ENCODE peak calls at places on chromosome 14, in four cellular contexts. C, Q, Z and U are unnamed samples.

GRCh38 chr14:90397401-90398314 is 829 bp downstream of the CALM1 start:
- DNase-seq in Z (peak), C (peak), Q (peak), U (no peak)

GRCh38 chr14:73619524-73619923 is 7.2 kb downstream of the ACOT6 start:
- DNase-seq in Q (no peak), C (no peak), Z (no peak), U (no peak)

GRCh38 chr14:67738740-67739504 is 37.2 kb downstream of the RDH12 start:
- DNase-seq in Z (peak), Q (no peak), C (no peak), U (no peak)

GRCh38 chr14:71384007-71384605 is 476.8 kb downstream of the PCNX1 start:
- DNase-seq in Z (no peak), C (no peak), Q (no peak), U (no peak)

GRCh38 chr14:33631021-33631420 is 319.9 kb downstream of the EGLN3 start:
- DNase-seq in Q (no peak), C (no peak), Z (no peak), U (no peak)

GRCh38 chr14:56844603-56845002 is 34.3 kb upstream of the OTX2 start:
- DNase-seq in Z (no peak), C (no peak), Q (no peak), U (no peak)

GRCh38 chr14:51071851-51072250 is 23.1 kb downstream of the TRIM9 start:
- DNase-seq in Q (no peak), C (no peak), Z (no peak), U (no peak)

GRCh38 chr14:67391266-67391665 is 20.7 kb downstream of the PLEK2 start:
- DNase-seq in Z (no peak), C (no peak), Q (no peak), U (no peak)

GRCh38 chr14:75928587-75929230 is 53.1 kb downstream of the TGFB3 start:
- DNase-seq in Q (no peak), C (no peak), Z (no peak), U (no peak)

GRCh38 chr14:104383088-104383805 is 196.3 kb upstream of the C14orf180 start:
- DNase-seq in Z (no peak), Q (no peak), C (peak), U (no peak)

GRCh38 chr14:99157246-99157645 is 114.8 kb downstream of the BCL11B start:
- DNase-seq in C (no peak), Q (no peak), Z (no peak), U (no peak)

GRCh38 chr14:91872517-91873470 is 5.5 kb upstream of the TC2N start:
- DNase-seq in Z (no peak), Q (no peak), C (no peak), U (no peak)

GRCh38 chr14:80805136-80805535 is 136.4 kb downstream of the CEP128 start:
- DNase-seq in Q (no peak), C (no peak), Z (no peak), U (no peak)

GRCh38 chr14:64401923-64402322 is 13.8 kb downstream of the MTHFD1 start:
- DNase-seq in Z (no peak), Q (no peak), C (no peak), U (no peak)

GRCh38 chr14:68922201-68922613 is 56.9 kb downstream of the ACTN1 start:
- DNase-seq in Q (no peak), C (no peak), Z (no peak), U (no peak)

GRCh38 chr14:91417983-91418386 is 365 bp upstream of the CCDC88C start:
- DNase-seq in Z (peak), C (no peak), Q (peak), U (no peak)

GRCh38 chr14:85415015-85415712 is 114.8 kb upstream of the FLRT2 start:
- DNase-seq in Q (no peak), C (no peak), Z (peak), U (no peak)

GRCh38 chr14:58977366-58977765 is 211.1 kb upstream of the DAAM1 start:
- DNase-seq in C (no peak), Z (no peak), Q (no peak), U (no peak)

GRCh38 chr14:69269381-69269780 is 9.4 kb downstream of the GALNT16 start:
- DNase-seq in Q (no peak), Z (no peak), C (no peak), U (no peak)

GRCh38 chr14:64572721-64573508 is 23.2 kb downstream of the PPP1R36 start:
- DNase-seq in Q (no peak), Z (no peak), C (no peak), U (no peak)

GRCh38 chr14:65282909-65283253 is 129.6 kb upstream of the FUT8 start:
- DNase-seq in Z (no peak), C (no peak), Q (no peak), U (no peak)

GRCh38 chr14:50103558-50103957 is 12.8 kb downstream of the VCPKMT start:
- DNase-seq in Q (no peak), Z (no peak), C (no peak), U (no peak)

GRCh38 chr14:100864960-100865681 is 38.4 kb downstream of the RTL1 start:
- DNase-seq in Z (no peak), Q (no peak), C (no peak), U (no peak)

GRCh38 chr14:66435683-66436082 is 50.5 kb upstream of the CCDC196 start:
- DNase-seq in C (no peak), Z (no peak), Q (no peak), U (no peak)

GRCh38 chr14:58099682-58100081 is 52.3 kb downstream of the ARMH4 start:
- DNase-seq in Q (no peak), C (no peak), Z (no peak), U (no peak)

GRCh38 chr14:33530358-33530757 is 420.5 kb downstream of the EGLN3 start:
- DNase-seq in Q (no peak), Z (no peak), C (no peak), U (no peak)

GRCh38 chr14:29242755-29243340 is 476.3 kb downstream of the FOXG1 start:
- DNase-seq in Q (no peak), C (no peak), Z (no peak), U (no peak)

GRCh38 chr14:67999290-67999689 is 179.7 kb downstream of the RAD51B start:
- DNase-seq in Z (no peak), C (no peak), Q (no peak), U (no peak)

GRCh38 chr14:80638620-80639215 is 302.8 kb downstream of the CEP128 start:
- DNase-seq in Z (no peak), Q (no peak), C (no peak), U (no peak)

GRCh38 chr14:55578511-55578910 is 1.5 kb upstream of the KTN1 start:
- DNase-seq in Z (no peak), Q (no peak), C (no peak), U (no peak)

GRCh38 chr14:64671591-64671990 is 32.6 kb upstream of the PLEKHG3 start:
- DNase-seq in C (no peak), Z (peak), Q (no peak), U (no peak)

GRCh38 chr14:63457498-63457897 is 85.7 kb downstream of the PPP2R5E start:
- DNase-seq in C (no peak), Q (no peak), Z (no peak), U (no peak)

GRCh38 chr14:90398315-90398811 is 1.5 kb downstream of the CALM1 start:
- DNase-seq in C (no peak), Z (peak), Q (no peak), U (peak)

GRCh38 chr14:28987516-28987915 is 220.9 kb downstream of the FOXG1 start:
- DNase-seq in Q (no peak), C (no peak), Z (no peak), U (no peak)

GRCh38 chr14:91277546-91278382 is 33.3 kb upstream of the GPR68 start:
- DNase-seq in Z (no peak), C (no peak), Q (no peak), U (no peak)

GRCh38 chr14:90061849-90062794 is at the start of gene KCNK13:
- DNase-seq in Q (peak), Z (peak), C (no peak), U (no peak)

GRCh38 chr14:32224731-32225377 is 21.8 kb upstream of the RNU6-8 start:
- DNase-seq in Z (peak), Q (peak), C (no peak), U (no peak)

GRCh38 chr14:31950760-31951637 is 126.1 kb upstream of the ARHGAP5 start:
- DNase-seq in Q (no peak), C (no peak), Z (peak), U (no peak)

DNA sequence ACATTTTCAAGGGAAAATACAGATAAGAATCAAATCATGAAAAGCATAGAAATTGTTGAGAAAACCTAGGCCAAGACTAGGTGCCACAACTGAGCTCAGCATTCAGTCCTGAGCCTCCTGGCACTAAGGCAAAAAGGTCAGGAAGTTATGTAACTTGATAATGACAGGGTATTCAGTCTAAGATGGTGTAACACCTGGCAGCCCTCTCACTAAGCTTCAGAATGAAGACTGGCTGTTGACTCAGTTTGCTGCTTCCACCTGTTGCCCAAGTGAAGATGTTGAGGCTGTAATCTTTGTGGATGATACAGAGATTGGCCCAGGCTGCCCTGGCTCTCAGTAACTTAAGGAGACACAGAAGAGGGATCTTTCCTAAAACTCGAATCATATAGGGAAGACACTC is 19.6 kb downstream of the PROX2 start:
- DNase-seq in Q (no peak), C (no peak), Z (no peak), U (no peak)
- TF ChIP-seq CTCF in Q (no peak), C (no peak), Z (no peak), U (no peak)

GRCh38 chr14:39433452-39433813 is 1.2 kb upstream of the FBXO33 start:
- DNase-seq in Q (no peak), Z (no peak), C (no peak), U (no peak)

GRCh38 chr14:39432179-39432618 is at the start of gene FBXO33:
- DNase-seq in Q (peak), Z (peak), C (peak), U (peak)

GRCh38 chr14:39431416-39432178 is 636 bp downstream of the FBXO33 start:
- DNase-seq in Q (peak), C (no peak), Z (peak), U (peak)

GRCh38 chr14:39434401-39434800 is 2.2 kb upstream of the FBXO33 start:
- DNase-seq in Q (no peak), Z (no peak), C (no peak), U (no peak)

GRCh38 chr14:39432619-39433451 is 602 bp upstream of the FBXO33 start:
- DNase-seq in Z (peak), Q (peak), C (peak), U (peak)
- TF ChIP-seq CTCF in Z (peak), Q (no peak), C (no peak), U (peak)

DNA sequence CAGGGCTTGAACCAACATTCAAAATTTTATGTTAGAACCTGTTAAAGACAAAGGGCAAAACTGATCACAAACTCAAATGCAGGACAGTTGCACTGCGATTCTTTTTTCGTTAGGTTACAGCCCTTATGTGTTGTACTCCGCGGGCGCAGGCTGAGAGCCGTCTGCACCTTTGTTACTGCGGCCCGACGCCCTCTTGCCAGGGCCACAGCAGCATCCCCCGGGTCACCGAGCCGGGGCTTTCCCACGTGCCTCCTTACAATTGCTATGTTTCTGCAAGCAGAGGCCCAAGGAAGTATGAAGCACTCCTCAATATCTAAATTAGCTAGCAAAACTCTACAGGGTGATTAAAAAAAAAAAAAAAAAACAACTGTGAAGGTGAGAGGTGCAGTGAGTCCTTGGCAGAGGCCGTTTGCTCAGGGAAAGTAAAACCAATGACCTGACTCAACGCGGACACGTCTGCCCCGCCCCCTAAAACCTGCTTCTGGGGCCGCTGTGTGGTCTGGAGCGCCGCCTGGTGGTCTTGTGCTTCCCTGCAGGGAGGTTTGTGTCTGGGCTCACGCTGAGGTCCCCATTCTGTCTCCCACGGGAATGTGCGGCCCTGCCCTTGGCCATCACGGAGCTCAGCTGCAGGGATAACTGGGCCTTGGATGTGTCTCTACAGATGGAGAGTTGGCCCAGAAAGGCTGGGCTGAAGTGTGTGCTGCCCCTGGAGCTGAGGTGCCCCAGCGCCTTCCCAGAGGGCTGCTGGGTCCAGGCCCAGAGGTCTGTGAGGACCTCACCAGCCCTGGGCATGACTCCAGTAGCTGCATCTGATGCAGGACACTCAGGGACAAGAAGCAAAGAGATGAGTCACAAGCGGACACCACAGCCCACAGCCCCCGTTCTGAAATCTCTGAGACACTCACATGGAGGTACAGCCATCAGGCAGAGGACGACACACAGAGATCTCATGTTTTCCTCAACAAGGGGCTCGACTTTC is 418.5 kb downstream of the TMEM121 start:
- DNase-seq in Q (no peak), C (peak), Z (no peak), U (no peak)
- TF ChIP-seq CTCF in Q (no peak), C (no peak), Z (no peak), U (no peak)

GRCh38 chr14:94636744-94637412 is 24.7 kb downstream of the SERPINA3 start:
- DNase-seq in Q (no peak), C (no peak), Z (no peak), U (no peak)
- TF ChIP-seq CTCF in Q (no peak), C (no peak), Z (peak), U (peak)